ENCODE peak calls at places on chromosomes 3 and 15, in seven cellular contexts. C, Z, D, F, T, A and N are unnamed samples.

GRCh38 chr3:35780800-35781199 is 141.5 kb downstream of the ARPP21 start:
- DNase-seq in C (no peak), Z (no peak), D (no peak), F (no peak), T (no peak), A (no peak), N (no peak)

GRCh38 chr3:175310046-175310445 is 450.9 kb downstream of the NAALADL2 start:
- DNase-seq in C (no peak), Z (no peak), D (no peak), F (no peak), T (no peak), A (no peak), N (no peak)

GRCh38 chr3:104896624-104897023 is 470.1 kb upstream of the ALCAM start:
- DNase-seq in C (no peak), Z (no peak), D (no peak), F (no peak), T (no peak), A (no peak), N (no peak)

GRCh38 chr3:170697803-170698350 is 112.0 kb upstream of the SLC7A14 start:
- DNase-seq in C (no peak), Z (peak; percentile 68), D (no peak), F (no peak), T (no peak), A (no peak), N (no peak)

GRCh38 chr15:101001056-101001455 is 81.9 kb downstream of the LRRK1 start:
- DNase-seq in C (no peak), Z (no peak), D (no peak), F (no peak), T (no peak), A (no peak), N (no peak)

GRCh38 chr3:196096382-196096953 is 14.6 kb upstream of the TFRC start:
- DNase-seq in C (peak; percentile 59), Z (peak; percentile 26), D (peak; percentile 78), F (no peak), T (peak; percentile 60), A (peak; percentile 61), N (no peak)

GRCh38 chr3:82783188-82783587 is 1021.7 kb upstream of the GBE1 start:
- DNase-seq in C (no peak), Z (no peak), D (no peak), F (no peak), T (no peak), A (no peak), N (no peak)

GRCh38 chr15:46815765-46816164 is 901.5 kb upstream of the SEMA6D start:
- DNase-seq in C (peak; percentile 16), Z (no peak), D (no peak), F (no peak), T (peak; percentile 10), A (no peak), N (peak; percentile 53)

GRCh38 chr3:53646723-53647122 is 152.3 kb downstream of the CACNA1D start:
- DNase-seq in C (no peak), Z (no peak), D (no peak), F (no peak), T (no peak), A (no peak), N (no peak)

GRCh38 chr3:197959500-197959890 is 522 bp upstream of the LMLN start:
- DNase-seq in C (no peak), Z (no peak), D (no peak), F (no peak), T (no peak), A (no peak), N (no peak)

GRCh38 chr3:16070707-16071106 is 103.8 kb upstream of the GALNT15 start:
- DNase-seq in C (no peak), Z (no peak), D (no peak), F (no peak), T (no peak), A (no peak), N (no peak)

GRCh38 chr3:70273492-70273891 is 38.9 kb downstream of the MDFIC2 start:
- DNase-seq in C (no peak), Z (peak; percentile 38), D (no peak), F (no peak), T (no peak), A (no peak), N (no peak)

GRCh38 chr3:115071122-115071521 is 76.0 kb downstream of the ZBTB20 start:
- DNase-seq in C (no peak), Z (peak; percentile 60), D (no peak), F (no peak), T (no peak), A (no peak), N (no peak)

GRCh38 chr3:54955941-54956340 is 28.1 kb upstream of the LRTM1 start:
- DNase-seq in C (no peak), Z (no peak), D (no peak), F (no peak), T (no peak), A (no peak), N (no peak)

GRCh38 chr3:54955496-54955895 is 27.6 kb upstream of the LRTM1 start:
- DNase-seq in C (no peak), Z (no peak), D (no peak), F (no peak), T (no peak), A (no peak), N (no peak)

GRCh38 chr3:54951405-54951804 is 23.5 kb upstream of the LRTM1 start:
- DNase-seq in C (peak; percentile 71), Z (peak; percentile 93), D (no peak), F (no peak), T (peak; percentile 70), A (peak; percentile 74), N (no peak)

GRCh38 chr3:54954516-54954915 is 26.7 kb upstream of the LRTM1 start:
- DNase-seq in C (no peak), Z (peak; percentile 40), D (no peak), F (no peak), T (no peak), A (no peak), N (no peak)

GRCh38 chr3:54954019-54954418 is 26.2 kb upstream of the LRTM1 start:
- DNase-seq in C (peak; percentile 6), Z (peak; percentile 96), D (no peak), F (no peak), T (no peak), A (no peak), N (no peak)
- TF ChIP-seq CTCF in C (no peak), Z (no peak), D (no peak), F (no peak), T (no peak), A (no peak), N (peak; percentile 26)

DNA sequence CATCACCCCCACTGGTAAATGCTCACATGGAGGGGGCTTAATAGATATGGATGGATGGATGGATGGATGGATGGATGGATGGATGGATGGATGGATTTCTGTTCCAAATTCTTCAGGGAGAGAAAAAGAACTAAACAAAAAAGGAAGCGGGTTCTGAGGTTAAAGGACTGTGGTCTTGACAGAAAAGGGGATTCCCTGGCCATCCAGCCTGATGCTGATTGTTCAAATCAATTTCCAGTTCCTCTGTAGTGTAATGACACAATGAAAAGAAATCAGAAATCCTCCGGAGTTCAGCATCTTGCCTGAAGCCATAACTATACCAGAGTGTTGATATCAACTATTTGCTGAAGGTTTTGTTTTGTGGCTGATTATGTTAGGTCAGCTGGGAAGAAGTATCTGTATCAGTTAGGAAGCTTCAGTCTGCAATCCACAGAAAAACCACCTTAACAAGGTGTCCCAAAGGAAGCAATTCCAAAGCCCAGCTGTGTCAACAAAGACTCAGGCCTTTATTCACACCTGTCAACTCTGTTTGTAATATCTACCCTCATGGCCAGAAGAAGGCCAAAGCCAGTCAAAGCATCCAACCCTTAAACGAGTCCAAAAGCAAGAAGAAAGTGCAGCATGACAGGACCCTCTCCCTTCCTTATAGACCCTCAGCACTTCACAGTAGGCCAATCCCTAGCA is 24.5 kb upstream of the RASA2 start:
- DNase-seq in C (no peak), Z (no peak), D (no peak), F (no peak), T (no peak), A (no peak), N (no peak)
- TF ChIP-seq CTCF in C (no peak), Z (no peak), D (no peak), F (no peak), T (no peak), A (no peak), N (no peak)

GRCh38 chr15:90619939-90620338 is 90.2 kb downstream of the CRTC3 start:
- DNase-seq in C (no peak), Z (no peak), D (no peak), F (no peak), T (no peak), A (no peak), N (no peak)

GRCh38 chr15:90617171-90617570 is 87.4 kb downstream of the CRTC3 start:
- DNase-seq in C (no peak), Z (peak; percentile 24), D (no peak), F (no peak), T (no peak), A (no peak), N (no peak)

GRCh38 chr15:90619468-90619867 is 89.7 kb downstream of the CRTC3 start:
- DNase-seq in C (no peak), Z (no peak), D (no peak), F (no peak), T (no peak), A (no peak), N (no peak)

GRCh38 chr15:90617668-90618097 is 88.0 kb downstream of the CRTC3 start:
- DNase-seq in C (no peak), Z (no peak), D (no peak), F (no peak), T (no peak), A (no peak), N (no peak)

DNA sequence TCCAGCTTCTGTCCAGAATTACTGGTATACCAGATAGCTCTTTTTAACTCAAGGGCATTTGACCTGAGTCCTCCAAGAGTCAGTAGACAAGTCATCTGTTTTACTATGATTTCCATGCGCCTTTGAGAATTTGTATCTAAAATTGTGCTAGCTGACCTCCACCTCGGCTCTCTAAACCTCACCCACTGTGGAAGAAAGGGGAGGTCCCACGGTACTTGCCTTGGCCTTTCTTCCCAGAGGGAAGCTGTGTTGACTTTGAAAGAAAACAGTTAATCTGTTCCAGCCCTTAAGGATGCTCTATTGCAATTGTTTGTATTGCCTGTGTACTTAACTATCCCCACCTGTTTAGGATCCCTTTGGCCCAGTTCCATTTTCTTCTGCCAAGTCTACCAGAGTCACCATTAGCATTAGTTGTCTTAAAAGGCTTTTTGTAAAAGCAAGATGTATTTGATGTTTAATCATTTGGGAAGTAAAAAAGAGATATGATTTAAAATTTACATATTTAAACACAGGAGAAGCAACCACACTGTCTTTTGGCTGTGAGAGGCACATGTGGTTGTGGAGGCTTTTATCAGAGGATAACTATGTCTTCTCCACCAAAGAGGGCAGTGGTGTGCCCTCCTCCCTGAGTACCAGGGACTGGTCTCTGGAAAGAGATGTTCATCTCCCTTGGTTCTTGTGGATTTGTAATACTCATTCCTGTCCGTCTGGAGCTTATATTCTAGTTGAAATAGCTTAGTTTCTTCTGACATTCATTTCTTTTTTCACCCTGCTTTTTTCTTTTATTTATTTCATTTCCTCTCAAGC is 88.8 kb downstream of the CRTC3 start:
- DNase-seq in C (no peak), Z (no peak), D (no peak), F (no peak), T (no peak), A (no peak), N (no peak)
- TF ChIP-seq CTCF in C (no peak), Z (no peak), D (no peak), F (no peak), T (no peak), A (no peak), N (no peak)

DNA sequence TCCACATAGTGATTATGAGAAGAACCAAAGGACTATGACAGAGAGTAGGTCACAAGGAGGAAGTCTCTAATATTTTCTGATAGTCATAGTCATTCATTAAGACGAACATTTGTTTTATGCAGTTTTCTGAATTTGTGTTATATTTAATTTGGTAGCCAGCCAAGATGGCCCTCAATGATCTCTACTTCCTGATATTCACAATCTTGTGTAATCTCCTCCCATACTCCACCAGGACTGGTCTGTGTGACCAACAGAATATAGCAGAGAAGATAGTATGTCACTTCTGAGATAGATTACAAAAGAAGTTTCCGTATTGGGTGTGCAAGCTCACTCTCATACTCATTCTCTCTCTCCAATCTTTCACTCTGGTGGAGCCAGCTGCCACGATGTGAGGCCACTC is 30.8 kb downstream of the HLTF start:
- DNase-seq in C (no peak), Z (no peak), D (no peak), F (no peak), T (no peak), A (no peak), N (no peak)
- TF ChIP-seq CTCF in C (no peak), Z (no peak), D (no peak), F (no peak), T (no peak), A (no peak), N (no peak)